ENCODE peak calls at places on chromosomes 13 and 19, in nine cellular contexts. Z is naive thymus-derived CD4-positive, alpha-beta T cell; B is CD8-positive, alpha-beta T cell; Y is MM.1S; P is ovary; N is lower lobe of right lung; G is tibial nerve; T is tibial artery; S is stomach. O is an unnamed sample. For H3K4me1, the result is how much of the 10 kb centered on the place peaks cover.

GRCh38 chr13:108496364-108497215 is 132.8 kb upstream of the MYO16 start:
- DNase-seq in Z (no peak), B (no peak), Y (no peak), P (no peak), N (no peak), G (no peak), T (no peak), S (no peak), O (no peak)

GRCh38 chr19:34171539-34171876 is 796 bp upstream of the LSM14A start:
- DNase-seq in Z (no peak), B (no peak), Y (no peak), P (no peak), N (no peak), G (no peak), T (no peak), S (no peak), O (no peak)

GRCh38 chr19:20999731-21000352 is 20.6 kb upstream of the ZNF430 start:
- DNase-seq in Z (peak), B (peak), Y (peak), P (peak), N (peak), G (peak), T (peak), S (peak), O (peak)

GRCh38 chr19:15180451-15181390 is 20.1 kb downstream of the NOTCH3 start:
- DNase-seq in Z (no peak), B (no peak), Y (no peak), P (no peak), N (peak), G (no peak), T (no peak), S (peak), O (peak)

GRCh38 chr19:18292810-18293641 is 11.6 kb upstream of the JUND start:
- DNase-seq in Z (no peak), B (peak), Y (no peak), P (peak), N (peak), G (peak), T (peak), S (peak), O (peak)

GRCh38 chr19:29323972-29324680 is 111.2 kb upstream of the UQCRFS1 start:
- DNase-seq in Z (no peak), B (no peak), Y (no peak), P (no peak), N (no peak), G (no peak), T (no peak), S (no peak), O (no peak)

GRCh38 chr19:14728595-14728994 is 38.7 kb downstream of the ZNF333 start:
- DNase-seq in Z (no peak), B (no peak), Y (no peak), P (no peak), N (no peak), G (no peak), T (no peak), S (peak), O (no peak)

GRCh38 chr19:10113592-10113963 is 2.1 kb downstream of the P2RY11 start:
- DNase-seq in Z (no peak), B (no peak), Y (no peak), P (no peak), N (peak), G (no peak), T (no peak), S (no peak), O (no peak)

GRCh38 chr13:51924756-51925544 is 63.2 kb downstream of the CCDC70 start:
- DNase-seq in Z (no peak), B (no peak), Y (no peak), P (no peak), N (no peak), G (no peak), T (no peak), S (no peak), O (no peak)

GRCh38 chr19:31262673-31263308 is 86.4 kb downstream of the TSHZ3 start:
- DNase-seq in Z (no peak), B (no peak), Y (no peak), P (no peak), N (no peak), G (no peak), T (peak), S (peak), O (no peak)

GRCh38 chr13:73056054-73056962 is 2.5 kb upstream of the KLF5 start:
- DNase-seq in Z (no peak), B (no peak), Y (no peak), P (no peak), N (no peak), G (no peak), T (no peak), S (no peak), O (no peak)

GRCh38 chr13:42893346-42893745 is 98.7 kb downstream of the EPSTI1 start:
- DNase-seq in Z (no peak), B (no peak), Y (no peak), P (no peak), N (no peak), G (no peak), T (no peak), S (no peak), O (no peak)

GRCh38 chr13:37357548-37357947 is 241.0 kb downstream of the POSTN start:
- DNase-seq in Z (no peak), B (no peak), Y (no peak), P (no peak), N (no peak), G (no peak), T (no peak), S (no peak), O (no peak)

GRCh38 chr13:114230575-114230974 is 4.1 kb upstream of the CDC16 start:
- DNase-seq in Z (no peak), B (no peak), Y (no peak), P (no peak), N (no peak), G (no peak), T (no peak), S (no peak), O (no peak)

GRCh38 chr19:42250666-42251531 is 4.0 kb downstream of the ERF start:
- DNase-seq in Z (no peak), B (no peak), Y (peak), P (no peak), N (peak), G (no peak), T (no peak), S (no peak), O (no peak)

GRCh38 chr19:719081-719512 is 10.4 kb downstream of the PALM start:
- DNase-seq in Z (no peak), B (no peak), Y (no peak), P (peak), N (no peak), G (peak), T (peak), S (no peak), O (peak)

GRCh38 chr13:34942732-34943674 is 933 bp downstream of the NBEA start:
- DNase-seq in Z (peak), B (peak), Y (peak), P (peak), N (peak), G (no peak), T (peak), S (peak), O (peak)

GRCh38 chr13:32911506-32911905 is 104.7 kb upstream of the KL start:
- DNase-seq in Z (no peak), B (no peak), Y (peak), P (no peak), N (no peak), G (no peak), T (no peak), S (no peak), O (peak)

GRCh38 chr13:96089749-96090239 is at the start of gene HS6ST3:
- DNase-seq in Z (no peak), B (no peak), Y (peak), P (no peak), N (no peak), G (no peak), T (no peak), S (peak), O (peak)

GRCh38 chr13:109145631-109146030 is 516.2 kb downstream of the MYO16 start:
- DNase-seq in Z (no peak), B (no peak), Y (peak), P (peak), N (no peak), G (peak), T (no peak), S (peak), O (peak)

GRCh38 chr19:45279587-45280192 is 28.6 kb downstream of the MARK4 start:
- DNase-seq in Z (no peak), B (no peak), Y (no peak), P (no peak), N (no peak), G (no peak), T (no peak), S (no peak), O (no peak)

GRCh38 chr13:70736622-70737317 is 628.5 kb upstream of the KLHL1 start:
- DNase-seq in Z (no peak), B (no peak), Y (no peak), P (no peak), N (no peak), G (no peak), T (no peak), S (no peak), O (no peak)

GRCh38 chr13:54845351-54845965 is 1816.8 kb downstream of the OLFM4 start:
- DNase-seq in Z (no peak), B (no peak), Y (no peak), P (no peak), N (no peak), G (no peak), T (no peak), S (no peak), O (no peak)

GRCh38 chr13:91247768-91248167 is 99.7 kb upstream of the MIR17HG start:
- DNase-seq in Z (no peak), B (no peak), Y (peak), P (no peak), N (no peak), G (no peak), T (no peak), S (no peak), O (no peak)

GRCh38 chr19:43438291-43439162 is 23.8 kb downstream of the TEX101 start:
- DNase-seq in Z (peak), B (no peak), Y (no peak), P (peak), N (no peak), G (no peak), T (no peak), S (peak), O (peak)

GRCh38 chr19:18865973-18866799 is 29.8 kb downstream of the CERS1 start:
- DNase-seq in Z (peak), B (peak), Y (no peak), P (peak), N (peak), G (peak), T (no peak), S (peak), O (no peak)

GRCh38 chr19:58519087-58519354 is 589 bp downstream of the ZBTB45 start:
- DNase-seq in Z (peak), B (peak), Y (peak), P (peak), N (peak), G (peak), T (peak), S (peak), O (peak)

GRCh38 chr19:31803819-31804446 is 454.7 kb upstream of the TSHZ3 start:
- DNase-seq in Z (no peak), B (no peak), Y (no peak), P (no peak), N (no peak), G (no peak), T (no peak), S (no peak), O (no peak)

DNA sequence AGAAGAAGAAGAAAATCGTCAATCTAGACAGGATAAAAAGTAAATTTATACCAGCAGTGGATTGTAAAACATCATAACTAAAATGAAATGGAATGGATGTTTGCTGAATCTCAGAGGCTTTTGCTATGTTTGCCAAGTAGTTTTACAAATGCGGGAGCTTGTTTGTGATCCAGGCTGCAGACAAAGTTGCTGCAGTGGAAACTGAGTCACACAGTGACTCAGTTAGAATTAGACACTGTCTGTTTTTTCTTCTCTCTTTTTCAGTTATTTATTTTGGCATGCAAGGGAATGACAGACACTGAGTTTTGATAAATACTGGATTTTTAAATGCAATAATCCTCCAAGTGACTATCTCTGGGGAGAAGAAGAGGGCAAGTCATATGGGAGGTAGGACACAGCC is 4.6 kb upstream of the PNMA8A start:
- DNase-seq in Z (no peak), B (no peak), Y (no peak), P (no peak), N (no peak), G (no peak), T (no peak), S (no peak), O (no peak)
- H3K4me3 ChIP-seq in Z (no peak), B (no peak), Y (no peak), P (no peak), N (no peak), G (no peak), T (no peak), S (no peak), O (no peak)

GRCh38 chr13:39365879-39366278 is 237.1 kb downstream of the LHFPL6 start:
- DNase-seq in Z (no peak), B (no peak), Y (no peak), P (no peak), N (no peak), G (no peak), T (no peak), S (no peak), O (no peak)

GRCh38 chr13:39373108-39373507 is 229.9 kb downstream of the LHFPL6 start:
- DNase-seq in Z (no peak), B (no peak), Y (no peak), P (no peak), N (no peak), G (no peak), T (no peak), S (no peak), O (no peak)

GRCh38 chr13:39370048-39370447 is 232.9 kb downstream of the LHFPL6 start:
- DNase-seq in Z (no peak), B (no peak), Y (no peak), P (no peak), N (no peak), G (no peak), T (no peak), S (no peak), O (no peak)

GRCh38 chr13:39370554-39370953 is 232.4 kb downstream of the LHFPL6 start:
- DNase-seq in Z (no peak), B (no peak), Y (no peak), P (no peak), N (no peak), G (no peak), T (peak), S (no peak), O (no peak)

DNA sequence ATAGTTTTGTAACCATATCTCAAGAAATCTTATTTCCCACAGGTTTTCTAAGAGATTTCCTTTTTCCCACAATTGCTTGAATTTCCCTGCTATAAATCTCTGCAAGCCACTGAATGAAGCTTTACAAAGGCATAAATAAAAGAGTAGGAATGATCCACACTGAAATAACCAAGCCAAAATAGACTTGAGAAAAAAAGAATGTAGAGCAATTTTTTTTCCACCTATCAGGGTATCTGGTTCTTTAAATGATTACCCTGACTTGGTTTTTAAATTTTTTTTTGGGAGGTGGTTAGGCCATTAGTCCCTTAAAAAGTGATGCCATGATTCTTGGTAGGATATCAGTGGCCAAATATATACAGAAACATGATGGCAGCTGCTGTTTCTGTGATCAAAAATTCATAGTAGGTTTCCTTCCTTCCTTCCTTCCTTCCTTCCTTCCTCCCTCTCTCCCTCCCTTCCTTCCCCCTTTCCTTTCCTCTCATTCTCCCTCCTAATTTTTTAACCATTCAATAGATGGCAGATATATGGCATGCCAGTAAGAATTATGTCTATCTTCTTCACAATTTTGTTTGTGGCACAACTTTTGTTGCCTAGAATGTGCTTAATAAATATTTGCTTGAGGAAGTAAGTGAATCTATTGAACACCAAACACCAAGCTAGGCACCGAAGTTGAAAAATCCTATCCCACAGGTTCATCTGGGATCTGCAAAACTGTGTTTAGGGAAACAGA is 233.7 kb downstream of the LHFPL6 start:
- DNase-seq in Z (no peak), B (no peak), Y (no peak), P (no peak), N (no peak), G (no peak), T (no peak), S (no peak), O (no peak)
- H3K4me1 ChIP-seq in Z (under half), B (under half), Y (under half), P (under half), N (under half), G (under half), T (under half), S (under half), O (under half)

DNA sequence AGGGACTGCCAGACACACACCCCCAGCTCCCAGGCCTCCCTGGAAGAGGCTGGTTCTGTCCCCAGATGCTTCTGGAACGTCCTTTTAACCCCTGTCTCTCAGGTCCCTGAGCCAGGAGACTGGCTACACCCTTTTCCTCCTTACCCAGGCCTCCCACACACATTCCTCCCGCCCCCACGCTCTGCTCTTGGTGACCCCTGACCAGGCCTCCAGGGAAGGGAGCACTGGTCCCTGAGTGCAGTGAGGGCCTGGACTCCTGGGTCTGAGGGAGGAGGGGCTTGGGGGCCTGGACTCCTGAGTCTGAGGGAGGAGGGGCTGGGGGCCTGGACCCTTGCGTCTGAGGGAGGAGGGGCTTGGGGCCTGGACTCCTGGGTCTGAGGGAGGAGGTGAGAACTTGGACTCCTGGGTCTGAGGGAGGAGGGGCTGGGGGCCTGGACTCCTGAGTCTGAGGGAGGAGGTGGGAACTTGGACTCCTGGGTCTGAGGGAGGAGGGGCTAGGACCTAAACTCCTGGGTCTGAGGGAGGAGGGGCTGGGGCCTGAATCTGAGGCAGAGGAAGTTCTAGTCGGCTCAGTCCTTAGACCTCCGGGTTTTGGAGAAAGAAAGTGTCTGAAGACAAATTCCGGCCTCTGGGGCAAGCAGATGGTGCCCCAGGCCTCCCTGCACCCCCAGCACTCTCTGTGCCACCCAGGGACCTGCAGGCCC is 530 bp downstream of the KLK6 start:
- DNase-seq in Z (no peak), B (no peak), Y (no peak), P (no peak), N (no peak), G (no peak), T (no peak), S (no peak), O (no peak)
- H3K4me3 ChIP-seq in Z (no peak), B (no peak), Y (no peak), P (no peak), N (no peak), G (no peak), T (no peak), S (no peak), O (no peak)

DNA sequence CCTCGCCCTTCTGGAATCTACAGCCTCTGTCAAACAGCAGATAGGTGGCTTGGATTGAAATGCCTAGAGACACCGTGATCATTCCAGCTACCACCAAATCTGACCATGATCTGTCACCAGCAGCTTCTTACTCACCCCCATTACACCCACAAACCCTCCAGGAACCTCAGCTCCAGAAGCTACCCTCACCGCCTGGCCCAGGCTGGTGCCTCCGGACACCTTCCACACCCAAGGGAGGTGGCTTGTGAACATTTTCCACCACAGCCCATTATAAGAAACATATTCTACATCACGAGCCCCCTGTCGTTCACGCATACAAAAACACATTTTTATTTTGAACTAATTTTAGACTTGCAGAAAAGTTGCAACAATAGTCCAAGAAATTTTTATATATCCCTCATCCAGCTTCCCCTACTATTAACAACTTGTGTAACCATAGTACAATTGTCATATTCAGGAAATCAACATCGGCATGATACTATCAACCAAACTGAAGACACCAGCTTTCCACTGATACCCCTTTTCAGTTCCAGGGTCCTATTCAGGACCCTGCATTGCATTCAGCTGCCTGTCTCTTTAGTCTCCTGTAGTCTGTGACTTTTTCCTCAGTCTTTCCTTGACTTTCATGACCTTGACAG is 15.4 kb upstream of the UBE2L5 start:
- DNase-seq in Z (no peak), B (no peak), Y (no peak), P (no peak), N (no peak), G (no peak), T (no peak), S (no peak), O (no peak)
- H3K4me1 ChIP-seq in Z (under half), B (under half), Y (under half), P (under half), N (under half), G (under half), T (under half), S (under half), O (under half)

GRCh38 chr13:60165391-60166099 is 1.8 kb upstream of the DIAPH3 start:
- DNase-seq in Z (no peak), B (no peak), Y (no peak), P (no peak), N (no peak), G (no peak), T (no peak), S (no peak), O (peak)
- H3K4me3 ChIP-seq in Z (no peak), B (no peak), Y (no peak), P (no peak), N (no peak), G (no peak), T (no peak), S (no peak), O (no peak)

GRCh38 chr19:17118957-17119356 is 43.4 kb downstream of the MYO9B start:
- DNase-seq in Z (no peak), B (no peak), Y (no peak), P (no peak), N (no peak), G (no peak), T (no peak), S (no peak), O (no peak)
- H3K4me1 ChIP-seq in Z (under half), B (under half), Y (under half), P (under half), N (under half), G (under half), T (under half), S (under half), O (under half)

O was measured in body of pancreas.